ENCODE peak calls at places on chromosomes 2 and 18, in seven cellular contexts. I is EL; F is EH; D is NCI-H2081; B is Daoy; N is stimulated activated CD4-positive, alpha-beta T cell treated with anti-CD3 and anti-CD28 coated beads, Interleukin-2, amount 100 ng/mL, for 48 hours; Q is ELR. L is an unnamed sample.

GRCh38 chr18:58225101-58225500 is 181.1 kb downstream of the NEDD4L start:
- DNase-seq in F (peak), B (no peak), Q (peak), N (peak), D (no peak), I (no peak), L (no peak)

GRCh38 chr2:37638973-37639372 is 32.5 kb downstream of the CDC42EP3 start:
- DNase-seq in N (no peak), F (peak), B (no peak), I (no peak), D (no peak), Q (no peak), L (no peak)

GRCh38 chr18:27954226-27954625 is 222.7 kb downstream of the CDH2 start:
- DNase-seq in B (peak), F (peak), I (peak), D (no peak), Q (peak), N (no peak), L (peak)

GRCh38 chr18:57211776-57212175 is 64.9 kb downstream of the BOD1L2 start:
- DNase-seq in F (no peak), N (no peak), Q (no peak), I (no peak), B (no peak), D (no peak), L (no peak)

GRCh38 chr2:15047184-15047583 is 414.7 kb downstream of the LRATD1 start:
- DNase-seq in N (no peak), D (no peak), I (no peak), B (no peak), F (no peak), Q (no peak), L (no peak)

GRCh38 chr18:10032331-10032979 is 118.6 kb downstream of the VAPA start:
- DNase-seq in B (no peak), F (no peak), N (no peak), Q (no peak), I (no peak), D (no peak), L (no peak)

GRCh38 chr18:67402543-67402942 is 114.0 kb downstream of the DSEL start:
- DNase-seq in Q (peak), D (no peak), F (peak), I (peak), B (no peak), N (no peak), L (peak)

GRCh38 chr2:149068996-149069888 is 30.7 kb downstream of the LYPD6B start:
- DNase-seq in I (peak), D (no peak), Q (peak), N (no peak), F (peak), B (peak), L (peak)

GRCh38 chr18:48623468-48624220 is 84.8 kb downstream of the CTIF start:
- DNase-seq in Q (peak), N (no peak), F (peak), D (no peak), B (peak), I (peak), L (peak)

L was measured in AG08396.